ENCODE peak calls at places on chromosomes 5 and 9, in five cellular contexts. O, X, Q, V and A are unnamed samples. For H3K27me3, the result is how much of the 10 kb centered on the place peaks cover.

GRCh38 chr9:89366711-89367110 is 48.4 kb downstream of the SECISBP2 start:
- DNase-seq in O (no peak), X (no peak), Q (no peak), V (no peak), A (no peak)

GRCh38 chr5:64156276-64156675 is 9.4 kb upstream of the RNF180 start:
- DNase-seq in O (no peak), X (no peak), Q (no peak), V (no peak), A (no peak)

GRCh38 chr5:21773456-21773855 is 1079.7 kb downstream of the CDH12 start:
- DNase-seq in O (peak), X (no peak), Q (no peak), V (no peak), A (no peak)

GRCh38 chr9:92100237-92100911 is 14.8 kb downstream of the SPTLC1 start:
- DNase-seq in O (peak), X (no peak), Q (no peak), V (peak), A (no peak)

GRCh38 chr9:504921-505821 is 290.5 kb downstream of the DOCK8 start:
- DNase-seq in O (no peak), X (peak), Q (peak), V (no peak), A (peak)

GRCh38 chr5:133287500-133287899 is 235.7 kb downstream of the HSPA4 start:
- DNase-seq in O (peak), X (no peak), Q (peak), V (peak), A (no peak)

GRCh38 chr9:136645903-136646754 is 16.6 kb upstream of the EGFL7 start:
- DNase-seq in O (no peak), X (peak), Q (no peak), V (no peak), A (no peak)

GRCh38 chr5:173693670-173694069 is 77.2 kb upstream of the BOD1 start:
- DNase-seq in O (no peak), X (no peak), Q (no peak), V (no peak), A (no peak)

GRCh38 chr5:3428355-3428754 is 167.3 kb upstream of the IRX1 start:
- DNase-seq in O (no peak), X (no peak), Q (no peak), V (no peak), A (no peak)

GRCh38 chr5:126972062-126972895 is 58.1 kb downstream of the MARCHF3 start:
- DNase-seq in O (no peak), X (no peak), Q (peak), V (peak), A (no peak)

GRCh38 chr9:126051446-126052130 is 275.0 kb upstream of the MVB12B start:
- DNase-seq in O (no peak), X (no peak), Q (no peak), V (no peak), A (peak)

GRCh38 chr5:9251379-9251980 is 294.4 kb downstream of the SEMA5A start:
- DNase-seq in O (no peak), X (no peak), Q (no peak), V (peak), A (no peak)

GRCh38 chr9:93088656-93089015 is 7.4 kb upstream of the CARD19 start:
- DNase-seq in O (no peak), X (no peak), Q (peak), V (no peak), A (peak)

GRCh38 chr5:171720086-171720485 is 65.5 kb upstream of the SMIM23 start:
- DNase-seq in O (no peak), X (no peak), Q (no peak), V (no peak), A (no peak)

GRCh38 chr5:73446631-73447233 is 1.8 kb downstream of the FOXD1 start:
- DNase-seq in O (no peak), X (no peak), Q (no peak), V (peak), A (no peak)

DNA sequence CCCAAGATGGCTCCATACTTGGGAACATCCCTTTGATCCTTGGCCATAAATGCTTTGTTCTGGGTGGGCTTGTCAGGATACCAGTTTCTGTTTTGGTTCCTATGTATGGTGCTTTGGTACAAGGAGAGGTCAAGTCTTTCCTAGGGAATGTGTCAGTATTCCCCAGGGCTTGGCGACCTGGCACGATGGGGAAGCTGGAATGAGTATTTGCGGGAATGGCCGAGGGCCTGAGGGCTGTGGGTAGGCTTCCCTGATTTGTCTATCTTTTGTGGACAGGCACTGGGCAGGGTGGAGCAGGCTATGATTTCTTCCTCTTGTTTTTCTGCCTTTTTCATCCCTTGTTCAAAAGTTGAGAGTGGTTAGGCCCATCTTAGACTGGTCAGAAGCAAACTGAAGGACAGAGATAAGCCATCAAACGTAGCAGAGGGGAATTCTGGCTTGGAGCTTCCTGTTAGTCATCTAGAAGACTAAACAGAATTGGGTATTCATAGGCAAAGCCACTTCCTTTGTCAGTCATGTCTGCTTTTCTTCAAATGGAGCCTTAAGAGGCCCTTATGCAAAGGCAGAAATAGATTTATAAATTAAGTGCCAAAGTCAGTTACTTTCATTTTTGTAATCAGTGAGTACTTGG is 13.7 kb downstream of the DOCK2 start:
- DNase-seq in O (no peak), X (no peak), Q (no peak), V (peak), A (no peak)
- H3K4me3 ChIP-seq in O (no peak), X (no peak), Q (no peak), V (no peak), A (no peak)

DNA sequence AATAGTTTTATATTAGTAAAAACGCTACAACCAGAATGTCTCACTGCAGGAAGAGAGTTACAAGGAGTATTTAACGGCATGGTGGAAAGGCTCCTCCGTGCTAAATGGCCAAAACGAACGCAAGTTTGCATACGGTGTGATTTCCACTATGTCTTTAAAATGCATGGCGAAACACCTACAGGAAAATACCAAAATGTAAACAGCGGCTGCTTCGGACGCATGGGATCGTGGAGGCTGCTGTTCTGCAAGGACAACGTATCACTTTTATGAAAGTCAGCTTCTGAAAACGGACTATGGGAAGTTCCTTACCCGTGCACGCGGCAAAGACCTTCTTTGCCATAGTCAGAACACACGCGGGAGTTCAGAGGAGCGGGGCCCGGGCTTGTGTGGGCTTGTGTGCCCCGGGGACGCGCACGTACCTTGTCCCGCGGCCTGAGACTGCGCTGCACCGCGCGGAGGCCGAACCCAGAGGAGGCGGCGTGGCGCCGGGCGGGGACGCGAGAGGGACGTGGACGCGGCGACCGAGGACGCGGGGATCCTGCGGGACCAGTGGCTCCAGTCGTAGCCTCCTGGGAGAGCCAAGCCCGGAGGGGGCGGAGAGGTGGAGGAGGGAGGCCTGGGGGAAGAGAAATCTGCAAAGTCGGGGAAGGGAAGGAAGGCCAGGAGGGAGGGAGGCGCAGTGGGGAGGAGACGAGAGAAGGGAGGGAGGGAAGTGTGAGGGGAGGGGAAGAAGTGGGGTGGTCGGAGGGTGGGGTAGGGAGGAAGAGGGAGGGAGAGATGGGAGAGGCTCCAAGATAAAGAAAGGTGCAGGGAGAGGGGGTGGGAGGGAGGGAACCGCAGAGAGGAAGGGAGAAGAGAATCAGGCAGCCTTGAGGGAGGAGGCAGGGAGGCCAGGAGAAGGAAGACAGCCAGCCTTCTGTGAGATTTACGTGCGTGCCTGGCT is at the start of gene CMBL:
- DNase-seq in O (no peak), X (peak), Q (peak), V (peak), A (peak)
- H3K27ac ChIP-seq in O (peak), X (peak), Q (no peak), V (peak), A (no peak)

GRCh38 chr5:1771149-1772065 is 28.2 kb downstream of the MRPL36 start:
- DNase-seq in O (no peak), X (no peak), Q (no peak), V (no peak), A (peak)

GRCh38 chr5:1770443-1770802 is 29.2 kb downstream of the MRPL36 start:
- DNase-seq in O (no peak), X (no peak), Q (no peak), V (no peak), A (peak)

GRCh38 chr5:1768283-1769000 is 31.2 kb downstream of the MRPL36 start:
- DNase-seq in O (no peak), X (no peak), Q (no peak), V (no peak), A (peak)

GRCh38 chr5:1769017-1769640 is 30.5 kb downstream of the MRPL36 start:
- DNase-seq in O (no peak), X (no peak), Q (no peak), V (no peak), A (peak)

GRCh38 chr5:1769752-1770442 is 29.7 kb downstream of the MRPL36 start:
- DNase-seq in O (no peak), X (no peak), Q (no peak), V (no peak), A (peak)
- H3K27me3 ChIP-seq in O (under half), X (under half), Q (under half), V (under half), A (under half)

GRCh38 chr9:127971357-127972315 is 9.2 kb downstream of the EEIG1 start:
- DNase-seq in O (no peak), X (no peak), Q (peak), V (no peak), A (no peak)
- H3K4me3 ChIP-seq in O (no peak), X (no peak), Q (peak), V (no peak), A (no peak)

DNA sequence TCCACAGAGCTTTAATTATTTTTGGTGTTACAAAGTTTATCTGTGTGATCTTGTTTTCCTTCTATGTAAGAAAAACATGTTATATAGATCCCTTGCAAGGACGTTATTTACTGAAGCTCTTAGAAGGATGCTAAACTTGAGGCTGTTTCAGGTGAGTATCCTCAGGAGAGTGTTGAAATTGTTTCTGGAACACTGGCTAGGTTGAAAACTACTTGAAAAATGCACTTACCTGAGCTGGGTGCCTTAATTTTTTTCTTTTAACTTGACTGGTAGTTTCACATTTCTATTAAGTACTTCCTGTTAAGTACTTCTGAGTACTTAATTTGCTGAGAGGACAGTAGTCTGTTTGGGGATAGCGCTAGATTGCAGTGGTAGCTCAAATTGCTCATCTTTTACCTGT is 18.1 kb downstream of the GPBP1 start:
- DNase-seq in O (no peak), X (no peak), Q (no peak), V (no peak), A (no peak)
- H3K27ac ChIP-seq in O (no peak), X (no peak), Q (no peak), V (no peak), A (no peak)

GRCh38 chr5:139064613-139065012 is 133.6 kb downstream of the SIL1 start:
- DNase-seq in O (no peak), X (no peak), Q (no peak), V (no peak), A (no peak)
- H3K27me3 ChIP-seq in O (under half), X (under half), Q (under half), V (under half), A (under half)

GRCh38 chr5:83831834-83832233 is 111.2 kb upstream of the HAPLN1 start:
- DNase-seq in O (no peak), X (no peak), Q (no peak), V (no peak), A (no peak)
- H3K4me3 ChIP-seq in O (no peak), X (no peak), Q (no peak), V (no peak), A (no peak)

DNA sequence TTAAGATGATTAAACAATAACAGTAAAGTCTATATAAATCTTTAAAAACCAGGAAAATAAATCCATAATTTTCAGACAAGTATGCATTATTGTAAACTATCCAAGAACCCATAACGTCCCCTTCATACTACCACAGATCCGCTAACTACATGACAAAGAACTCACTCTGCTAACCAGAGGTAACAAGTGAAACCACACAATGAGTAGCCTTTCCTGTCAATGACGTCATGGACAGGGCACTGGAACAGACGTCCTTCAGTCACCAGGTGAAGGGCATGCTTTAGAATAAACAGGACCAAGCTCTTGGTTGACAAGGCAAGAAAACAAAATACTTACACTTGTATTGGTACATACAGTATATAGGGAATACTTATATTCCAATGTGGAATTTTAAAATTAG is 45.2 kb downstream of the RNF130 start:
- DNase-seq in O (no peak), X (no peak), Q (no peak), V (peak), A (no peak)
- H3K27ac ChIP-seq in O (no peak), X (no peak), Q (no peak), V (no peak), A (no peak)